ENCODE peak calls at places on chromosomes 6 and 20, in seven cellular contexts. J, N, G, C, V, S and X are unnamed samples.

GRCh38 chr6:128124713-128125112 is 223.9 kb upstream of the THEMIS start:
- DNase-seq in J (no peak), N (no peak), G (no peak), C (no peak), V (peak; percentile 25), S (peak; percentile 71), X (no peak)

GRCh38 chr20:59518881-59519706 is 85.2 kb upstream of the PHACTR3 start:
- DNase-seq in J (no peak), N (peak; percentile 85), G (no peak), C (no peak), V (peak; percentile 65), S (peak; percentile 72), X (no peak)

GRCh38 chr20:56566621-56567020 is 33.6 kb downstream of the FAM209B start:
- DNase-seq in J (no peak), N (no peak), G (no peak), C (no peak), V (peak; percentile 39), S (no peak), X (no peak)

GRCh38 chr20:50229156-50229605 is 38.6 kb downstream of the CEBPB start:
- DNase-seq in J (no peak), N (no peak), G (no peak), C (no peak), V (no peak), S (no peak), X (no peak)

GRCh38 chr6:37516076-37516919 is 16.6 kb upstream of the CCDC167 start:
- DNase-seq in J (no peak), N (peak; percentile 53), G (peak; percentile 68), C (peak; percentile 82), V (peak; percentile 42), S (no peak), X (peak; percentile 71)

GRCh38 chr6:46909371-46909770 is 12.4 kb downstream of the ADGRF5 start:
- DNase-seq in J (no peak), N (no peak), G (no peak), C (no peak), V (no peak), S (no peak), X (no peak)

GRCh38 chr20:36463212-36464061 is 77.9 kb upstream of the MYL9 start:
- DNase-seq in J (no peak), N (no peak), G (no peak), C (no peak), V (no peak), S (no peak), X (no peak)

GRCh38 chr6:38110407-38111025 is 291.0 kb downstream of the ZFAND3 start:
- DNase-seq in J (no peak), N (no peak), G (peak; percentile 47), C (no peak), V (no peak), S (no peak), X (peak; percentile 22)

GRCh38 chr6:114312931-114313330 is 29.9 kb downstream of the HS3ST5 start:
- DNase-seq in J (no peak), N (no peak), G (no peak), C (no peak), V (no peak), S (no peak), X (no peak)

GRCh38 chr20:37552415-37552814 is 24.7 kb upstream of the BLCAP start:
- DNase-seq in J (no peak), N (no peak), G (no peak), C (no peak), V (peak; percentile 74), S (peak; percentile 50), X (no peak)

GRCh38 chr6:85911067-85911466 is 268.4 kb upstream of the SYNCRIP start:
- DNase-seq in J (no peak), N (no peak), G (no peak), C (no peak), V (no peak), S (no peak), X (no peak)

GRCh38 chr6:160382946-160383345 is 34.8 kb downstream of the SLC22A3 start:
- DNase-seq in J (no peak), N (no peak), G (no peak), C (no peak), V (no peak), S (no peak), X (no peak)

GRCh38 chr20:51750037-51750769 is 18.0 kb downstream of the ATP9A start:
- DNase-seq in J (peak; percentile 100), N (peak; percentile 55), G (peak; percentile 55), C (no peak), V (peak; percentile 98), S (peak; percentile 67), X (no peak)

GRCh38 chr6:155253337-155253736 is 10.5 kb upstream of the CLDN20 start:
- DNase-seq in J (no peak), N (no peak), G (no peak), C (no peak), V (no peak), S (no peak), X (no peak)

GRCh38 chr6:35719830-35720733 is 16.8 kb upstream of the ARMC12 start:
- DNase-seq in J (no peak), N (peak; percentile 34), G (peak; percentile 77), C (no peak), V (peak; percentile 41), S (peak; percentile 66), X (peak; percentile 82)

GRCh38 chr6:68732423-68732822 is 97.3 kb downstream of the ADGRB3 start:
- DNase-seq in J (no peak), N (no peak), G (no peak), C (no peak), V (no peak), S (no peak), X (no peak)

GRCh38 chr6:158768396-158768795 is 50.8 kb downstream of the EZR start:
- DNase-seq in J (no peak), N (no peak), G (no peak), C (no peak), V (no peak), S (no peak), X (no peak)

GRCh38 chr6:38610050-38610619 is 29.6 kb downstream of the BTBD9 start:
- DNase-seq in J (no peak), N (no peak), G (no peak), C (no peak), V (no peak), S (peak; percentile 33), X (no peak)

GRCh38 chr6:98875375-98875774 is 41.0 kb downstream of the POU3F2 start:
- DNase-seq in J (no peak), N (no peak), G (no peak), C (no peak), V (no peak), S (no peak), X (peak; percentile 58)

GRCh38 chr20:17635846-17636245 is 46.2 kb downstream of the RRBP1 start:
- DNase-seq in J (no peak), N (no peak), G (peak; percentile 72), C (no peak), V (no peak), S (peak; percentile 33), X (peak; percentile 81)

GRCh38 chr6:158506577-158506976 is 53.3 kb upstream of the TMEM181 start:
- DNase-seq in J (no peak), N (peak; percentile 89), G (no peak), C (no peak), V (no peak), S (peak; percentile 11), X (no peak)

GRCh38 chr6:161010418-161010817 is 18.8 kb downstream of the MAP3K4 start:
- DNase-seq in J (no peak), N (no peak), G (no peak), C (no peak), V (peak; percentile 92), S (peak; percentile 54), X (no peak)

GRCh38 chr6:81171991-81172740 is 580.3 kb downstream of the TENT5A start:
- DNase-seq in J (no peak), N (no peak), G (peak; percentile 42), C (no peak), V (peak; percentile 17), S (peak; percentile 85), X (peak; percentile 61)

GRCh38 chr6:105519954-105520353 is 117.1 kb upstream of the PREP start:
- DNase-seq in J (no peak), N (no peak), G (no peak), C (no peak), V (peak; percentile 38), S (peak; percentile 21), X (no peak)

GRCh38 chr6:37483917-37484785 is 15.5 kb downstream of the CCDC167 start:
- DNase-seq in J (peak; percentile 52), N (peak; percentile 91), G (peak; percentile 77), C (peak; percentile 79), V (peak; percentile 19), S (peak; percentile 53), X (peak; percentile 86)

GRCh38 chr6:2852921-2853322 is 11.3 kb upstream of the SERPINB1 start:
- DNase-seq in J (no peak), N (no peak), G (no peak), C (no peak), V (no peak), S (no peak), X (no peak)

GRCh38 chr6:135449246-135449645 is 48.3 kb downstream of the AHI1 start:
- DNase-seq in J (no peak), N (no peak), G (no peak), C (no peak), V (no peak), S (no peak), X (no peak)

GRCh38 chr6:143034689-143035334 is 25.9 kb upstream of the AIG1 start:
- DNase-seq in J (no peak), N (no peak), G (no peak), C (no peak), V (peak; percentile 37), S (no peak), X (no peak)

GRCh38 chr6:162917506-162917905 is 189.7 kb downstream of the PACRG start:
- DNase-seq in J (no peak), N (no peak), G (no peak), C (no peak), V (no peak), S (peak; percentile 42), X (no peak)

GRCh38 chr6:35297541-35298481 is at the start of gene DEF6:
- DNase-seq in J (no peak), N (peak; percentile 93), G (peak; percentile 89), C (peak; percentile 85), V (peak; percentile 91), S (peak; percentile 94), X (peak; percentile 93)

GRCh38 chr20:54510546-54511129 is 35.2 kb downstream of the DOK5 start:
- DNase-seq in J (no peak), N (no peak), G (peak; percentile 59), C (no peak), V (no peak), S (no peak), X (no peak)

GRCh38 chr20:63181226-63181625 is 34.7 kb downstream of the YTHDF1 start:
- DNase-seq in J (no peak), N (no peak), G (no peak), C (no peak), V (no peak), S (no peak), X (no peak)

GRCh38 chr20:25372584-25373336 is 17.9 kb downstream of the ABHD12 start:
- DNase-seq in J (no peak), N (no peak), G (no peak), C (no peak), V (peak; percentile 97), S (peak; percentile 94), X (no peak)